ENCODE peak calls at places on chromosome 20, in seven cellular contexts. One of them, this sample, is unnamed.

GRCh38 chr20:8388146-8388545 is 256.1 kb downstream of the PLCB1 start:
- DNase-seq in IMR-90: peak
- DNase-seq in H1: no peak
- DNase-seq in neuronal stem cell: no peak
- DNase-seq in H9: no peak
- DNase-seq in mesendoderm: no peak
- DNase-seq in trophoblast cell: no peak
- DNase-seq in this sample: peak

GRCh38 chr20:329851-330232 is 4.5 kb downstream of the SOX12 start:
- DNase-seq in IMR-90: no peak
- DNase-seq in H1: no peak
- DNase-seq in neuronal stem cell: no peak
- DNase-seq in H9: no peak
- DNase-seq in mesendoderm: no peak
- DNase-seq in trophoblast cell: no peak
- DNase-seq in this sample: no peak

GRCh38 chr20:10619427-10619826 is 54.4 kb downstream of the JAG1 start:
- DNase-seq in IMR-90: peak
- DNase-seq in H1: no peak
- DNase-seq in neuronal stem cell: no peak
- DNase-seq in H9: no peak
- DNase-seq in mesendoderm: peak
- DNase-seq in trophoblast cell: no peak
- DNase-seq in this sample: peak

GRCh38 chr20:37898301-37899104 is 4.4 kb upstream of the VSTM2L start:
- DNase-seq in IMR-90: peak
- DNase-seq in H1: no peak
- DNase-seq in neuronal stem cell: no peak
- DNase-seq in H9: no peak
- DNase-seq in mesendoderm: no peak
- DNase-seq in trophoblast cell: peak
- DNase-seq in this sample: no peak

GRCh38 chr20:3414122-3414521 is 6.7 kb upstream of the DNAAF9 start:
- DNase-seq in IMR-90: no peak
- DNase-seq in H1: no peak
- DNase-seq in neuronal stem cell: no peak
- DNase-seq in H9: no peak
- DNase-seq in mesendoderm: no peak
- DNase-seq in trophoblast cell: no peak
- DNase-seq in this sample: no peak

GRCh38 chr20:63314566-63315239 is 21.7 kb downstream of the COL20A1 start:
- DNase-seq in IMR-90: no peak
- DNase-seq in H1: no peak
- DNase-seq in neuronal stem cell: no peak
- DNase-seq in H9: no peak
- DNase-seq in mesendoderm: no peak
- DNase-seq in trophoblast cell: no peak
- DNase-seq in this sample: no peak

GRCh38 chr20:57592263-57593092 is 27.7 kb downstream of the ZBP1 start:
- DNase-seq in IMR-90: no peak
- DNase-seq in H1: no peak
- DNase-seq in neuronal stem cell: no peak
- DNase-seq in H9: no peak
- DNase-seq in mesendoderm: no peak
- DNase-seq in trophoblast cell: no peak
- DNase-seq in this sample: no peak

GRCh38 chr20:32528291-32528891 is 56.7 kb downstream of the NOL4L start:
- DNase-seq in IMR-90: no peak
- DNase-seq in H1: no peak
- DNase-seq in neuronal stem cell: no peak
- DNase-seq in H9: no peak
- DNase-seq in mesendoderm: no peak
- DNase-seq in trophoblast cell: no peak
- DNase-seq in this sample: no peak

GRCh38 chr20:3296256-3297095 is 57.5 kb upstream of the SLC4A11 start:
- DNase-seq in IMR-90: no peak
- DNase-seq in H1: no peak
- DNase-seq in neuronal stem cell: no peak
- DNase-seq in H9: no peak
- DNase-seq in mesendoderm: no peak
- DNase-seq in trophoblast cell: no peak
- DNase-seq in this sample: no peak

GRCh38 chr20:9600562-9600961 is 86.2 kb downstream of the LAMP5 start:
- DNase-seq in IMR-90: no peak
- DNase-seq in H1: no peak
- DNase-seq in neuronal stem cell: no peak
- DNase-seq in H9: no peak
- DNase-seq in mesendoderm: peak
- DNase-seq in trophoblast cell: no peak
- DNase-seq in this sample: no peak

GRCh38 chr20:44174996-44175766 is 11.8 kb downstream of the JPH2 start:
- DNase-seq in IMR-90: no peak
- DNase-seq in H1: no peak
- DNase-seq in neuronal stem cell: no peak
- DNase-seq in H9: no peak
- DNase-seq in mesendoderm: no peak
- DNase-seq in trophoblast cell: no peak
- DNase-seq in this sample: no peak

GRCh38 chr20:17856024-17856564 is 112.5 kb downstream of the SNX5 start:
- DNase-seq in IMR-90: peak
- DNase-seq in H1: no peak
- DNase-seq in neuronal stem cell: no peak
- DNase-seq in H9: no peak
- DNase-seq in mesendoderm: no peak
- DNase-seq in trophoblast cell: no peak
- DNase-seq in this sample: no peak

GRCh38 chr20:3543901-3544507 is 73.2 kb downstream of the ATRN start:
- DNase-seq in IMR-90: peak
- DNase-seq in H1: no peak
- DNase-seq in neuronal stem cell: no peak
- DNase-seq in H9: no peak
- DNase-seq in mesendoderm: no peak
- DNase-seq in trophoblast cell: peak
- DNase-seq in this sample: no peak

GRCh38 chr20:36491901-36492617 is 49.3 kb upstream of the MYL9 start:
- DNase-seq in IMR-90: no peak
- DNase-seq in H1: no peak
- DNase-seq in neuronal stem cell: no peak
- DNase-seq in H9: no peak
- DNase-seq in mesendoderm: peak
- DNase-seq in trophoblast cell: no peak
- DNase-seq in this sample: no peak

GRCh38 chr20:50285376-50286173 is 94.9 kb downstream of the CEBPB start:
- DNase-seq in IMR-90: peak
- DNase-seq in H1: no peak
- DNase-seq in neuronal stem cell: no peak
- DNase-seq in H9: no peak
- DNase-seq in mesendoderm: no peak
- DNase-seq in trophoblast cell: peak
- DNase-seq in this sample: peak

GRCh38 chr20:38295811-38296210 is 8.1 kb upstream of the BPI start:
- DNase-seq in IMR-90: no peak
- DNase-seq in H1: no peak
- DNase-seq in neuronal stem cell: no peak
- DNase-seq in H9: no peak
- DNase-seq in mesendoderm: no peak
- DNase-seq in trophoblast cell: no peak
- DNase-seq in this sample: no peak

GRCh38 chr20:6480328-6481030 is 287.0 kb upstream of the BMP2 start:
- DNase-seq in IMR-90: no peak
- DNase-seq in H1: no peak
- DNase-seq in neuronal stem cell: no peak
- DNase-seq in H9: no peak
- DNase-seq in mesendoderm: no peak
- DNase-seq in trophoblast cell: no peak
- DNase-seq in this sample: no peak

DNA sequence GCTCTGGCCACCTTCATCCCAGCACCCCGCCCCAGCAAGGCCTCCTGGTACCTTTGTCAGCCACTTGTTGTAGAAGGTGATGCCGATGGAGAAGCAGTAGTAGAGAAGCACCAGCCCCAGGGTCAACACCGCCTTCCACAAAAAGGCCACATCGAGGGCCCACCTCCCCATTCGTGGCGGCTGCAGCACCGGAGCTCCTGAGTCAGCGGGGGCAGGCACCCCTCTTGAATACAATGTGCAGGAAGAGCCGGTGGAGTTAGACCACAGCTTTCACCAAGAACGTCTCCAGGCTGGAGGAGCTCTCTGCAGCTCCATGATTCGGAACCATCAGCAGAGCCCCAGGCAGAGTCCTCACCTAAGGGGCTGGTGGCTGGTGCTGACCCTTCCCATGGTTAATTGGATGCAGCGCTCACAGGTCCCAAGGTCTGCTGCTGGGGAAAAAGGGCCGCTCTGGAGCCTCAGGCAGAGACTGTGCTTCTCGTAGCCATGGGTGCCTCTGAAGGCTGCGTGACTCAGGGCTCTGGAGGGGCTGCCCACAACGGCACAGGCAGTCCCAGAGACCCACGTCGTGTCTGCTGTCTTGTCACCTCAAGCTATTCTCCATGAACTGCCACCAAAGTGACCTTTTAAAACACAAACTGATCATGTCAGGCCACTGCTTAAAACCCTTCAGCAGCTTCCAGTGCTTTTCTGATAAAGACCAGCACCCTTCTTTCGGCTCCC is 47.9 kb downstream of the ELMO2 start:
- DNase-seq in IMR-90: no peak
- DNase-seq in H1: no peak
- DNase-seq in neuronal stem cell: no peak
- DNase-seq in H9: no peak
- DNase-seq in mesendoderm: no peak
- DNase-seq in trophoblast cell: no peak
- DNase-seq in this sample: no peak
- H3K18ac ChIP-seq in IMR-90: no peak
- H3K18ac ChIP-seq in H1: no peak
- H3K18ac ChIP-seq in neuronal stem cell: no peak
- H3K18ac ChIP-seq in H9: no peak
- H3K18ac ChIP-seq in mesendoderm: no peak
- H3K18ac ChIP-seq in trophoblast cell: no peak
- H3K18ac ChIP-seq in this sample: no peak

DNA sequence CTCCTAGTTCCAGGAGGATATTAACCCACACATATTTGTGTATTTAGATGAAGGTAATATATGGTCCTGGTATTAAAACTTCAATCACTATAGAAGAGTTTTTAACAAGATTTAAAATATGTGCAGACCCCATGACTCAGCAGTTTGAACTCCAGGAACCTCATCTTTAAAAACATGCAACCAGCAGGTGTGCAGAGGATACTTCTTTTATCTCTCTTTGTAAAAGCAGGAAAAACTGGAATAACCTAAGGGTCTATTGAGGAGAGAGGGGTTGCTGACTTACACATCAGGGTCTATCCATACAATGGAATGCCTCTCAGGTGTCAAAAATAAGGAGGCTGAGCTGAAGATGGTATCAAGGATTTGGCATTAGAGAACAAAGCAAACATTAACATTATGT is 36.9 kb upstream of the TFAP2C start:
- DNase-seq in IMR-90: no peak
- DNase-seq in H1: no peak
- DNase-seq in neuronal stem cell: no peak
- DNase-seq in H9: no peak
- DNase-seq in mesendoderm: peak
- DNase-seq in trophoblast cell: peak
- DNase-seq in this sample: no peak
- H2BK120ac ChIP-seq in IMR-90: no peak
- H2BK120ac ChIP-seq in H1: no peak
- H2BK120ac ChIP-seq in neuronal stem cell: no peak
- H2BK120ac ChIP-seq in H9: no peak
- H2BK120ac ChIP-seq in mesendoderm: no peak
- H2BK120ac ChIP-seq in trophoblast cell: no peak
- H2BK120ac ChIP-seq in this sample: no peak

DNA sequence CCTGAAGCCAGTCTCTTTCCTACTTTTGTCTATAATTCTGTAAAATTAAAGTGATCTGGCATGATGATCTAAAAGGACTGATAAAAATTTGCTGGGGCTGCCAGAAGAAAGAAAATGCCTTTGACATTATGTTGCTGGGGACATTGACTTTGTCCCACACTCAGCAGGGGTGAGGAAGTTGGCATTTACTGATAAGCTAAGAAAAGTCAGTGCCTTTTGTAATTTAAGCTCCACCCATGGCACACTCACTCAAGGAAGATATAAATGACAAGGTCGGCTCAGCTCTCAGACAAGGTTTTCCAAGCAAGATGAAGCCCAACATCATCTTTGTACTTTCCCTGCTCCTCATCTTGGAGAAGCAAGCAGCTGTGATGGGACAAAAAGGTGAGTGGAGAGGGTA is at the start of gene SEMG1:
- DNase-seq in IMR-90: no peak
- DNase-seq in H1: no peak
- DNase-seq in neuronal stem cell: no peak
- DNase-seq in H9: peak
- DNase-seq in mesendoderm: peak
- DNase-seq in trophoblast cell: no peak
- DNase-seq in this sample: no peak
- H3K18ac ChIP-seq in IMR-90: no peak
- H3K18ac ChIP-seq in H1: no peak
- H3K18ac ChIP-seq in neuronal stem cell: no peak
- H3K18ac ChIP-seq in H9: no peak
- H3K18ac ChIP-seq in mesendoderm: no peak
- H3K18ac ChIP-seq in trophoblast cell: no peak
- H3K18ac ChIP-seq in this sample: no peak

GRCh38 chr20:61262036-61262435 is 10.0 kb downstream of the CDH4 start:
- DNase-seq in IMR-90: no peak
- DNase-seq in H1: no peak
- DNase-seq in neuronal stem cell: no peak
- DNase-seq in H9: no peak
- DNase-seq in mesendoderm: no peak
- DNase-seq in trophoblast cell: no peak
- DNase-seq in this sample: no peak

GRCh38 chr20:61259741-61260140 is 7.7 kb downstream of the CDH4 start:
- DNase-seq in IMR-90: no peak
- DNase-seq in H1: no peak
- DNase-seq in neuronal stem cell: no peak
- DNase-seq in H9: no peak
- DNase-seq in mesendoderm: no peak
- DNase-seq in trophoblast cell: no peak
- DNase-seq in this sample: no peak

GRCh38 chr20:61263084-61263695 is 11.1 kb downstream of the CDH4 start:
- DNase-seq in IMR-90: peak
- DNase-seq in H1: no peak
- DNase-seq in neuronal stem cell: no peak
- DNase-seq in H9: peak
- DNase-seq in mesendoderm: peak
- DNase-seq in trophoblast cell: peak
- DNase-seq in this sample: peak

GRCh38 chr20:61262514-61262913 is 10.5 kb downstream of the CDH4 start:
- DNase-seq in IMR-90: no peak
- DNase-seq in H1: no peak
- DNase-seq in neuronal stem cell: no peak
- DNase-seq in H9: no peak
- DNase-seq in mesendoderm: peak
- DNase-seq in trophoblast cell: no peak
- DNase-seq in this sample: no peak

GRCh38 chr20:61260905-61261304 is 8.8 kb downstream of the CDH4 start:
- DNase-seq in IMR-90: no peak
- DNase-seq in H1: no peak
- DNase-seq in neuronal stem cell: no peak
- DNase-seq in H9: peak
- DNase-seq in mesendoderm: peak
- DNase-seq in trophoblast cell: peak
- DNase-seq in this sample: no peak
- H2BK120ac ChIP-seq in IMR-90: no peak
- H2BK120ac ChIP-seq in H1: no peak
- H2BK120ac ChIP-seq in neuronal stem cell: no peak
- H2BK120ac ChIP-seq in H9: no peak
- H2BK120ac ChIP-seq in mesendoderm: no peak
- H2BK120ac ChIP-seq in trophoblast cell: no peak
- H2BK120ac ChIP-seq in this sample: no peak

This sample was measured in mesenchymal stem cell.